ENCODE peak calls at places on chromosomes 16 and 17, in four cellular contexts. D, J, P and U are unnamed samples.

GRCh38 chr16:68446941-68447675 is 1.2 kb downstream of the SMPD3 start:
- DNase-seq in D (no peak), J (no peak), P (no peak), U (no peak)

GRCh38 chr16:19410435-19411153 is 7.1 kb upstream of the TMC5 start:
- DNase-seq in D (no peak), J (peak; percentile 60), P (no peak), U (peak; percentile 64)

GRCh38 chr16:46853713-46854443 is 22.9 kb upstream of the C16orf87 start:
- DNase-seq in D (peak; percentile 74), J (peak; percentile 66), P (peak; percentile 64), U (peak; percentile 83)

GRCh38 chr17:57984226-57984890 is 3.7 kb downstream of the VEZF1 start:
- DNase-seq in D (no peak), J (peak; percentile 6), P (no peak), U (no peak)

GRCh38 chr17:49198206-49198605 is 12.2 kb downstream of the GNGT2 start:
- DNase-seq in D (no peak), J (no peak), P (no peak), U (no peak)

GRCh38 chr17:82687375-82687861 is 11.1 kb downstream of the RAB40B start:
- DNase-seq in D (no peak), J (peak; percentile 45), P (no peak), U (no peak)

GRCh38 chr17:77281904-77282367 is 141.2 kb downstream of the SEC14L1 start:
- DNase-seq in D (peak; percentile 57), J (peak; percentile 59), P (no peak), U (no peak)

GRCh38 chr17:6521636-6522035 is 34.7 kb downstream of the PITPNM3 start:
- DNase-seq in D (no peak), J (no peak), P (no peak), U (no peak)

GRCh38 chr16:54288592-54289241 is 2.1 kb upstream of the IRX3 start:
- DNase-seq in D (no peak), J (no peak), P (no peak), U (no peak)

GRCh38 chr17:59791603-59792457 is 84.4 kb downstream of the VMP1 start:
- DNase-seq in D (no peak), J (peak; percentile 39), P (no peak), U (peak; percentile 82)

GRCh38 chr17:76515291-76515949 is 14.2 kb upstream of the RHBDF2 start:
- DNase-seq in D (peak; percentile 96), J (no peak), P (peak; percentile 32), U (peak; percentile 96)

GRCh38 chr17:49076575-49077384 is 55.8 kb upstream of the B4GALNT2 start:
- DNase-seq in D (peak; percentile 80), J (peak; percentile 86), P (no peak), U (peak; percentile 88)

GRCh38 chr17:37797206-37797605 is 52.3 kb upstream of the HNF1B start:
- DNase-seq in D (no peak), J (no peak), P (no peak), U (peak; percentile 40)

GRCh38 chr17:31494259-31495048 is 103.0 kb downstream of the RAB11FIP4 start:
- DNase-seq in D (no peak), J (peak; percentile 80), P (no peak), U (no peak)

GRCh38 chr17:4381690-4382671 is 15.5 kb upstream of the UBE2G1 start:
- DNase-seq in D (no peak), J (no peak), P (no peak), U (no peak)

GRCh38 chr17:77456951-77457548 is 316.3 kb downstream of the SEC14L1 start:
- DNase-seq in D (no peak), J (no peak), P (no peak), U (no peak)

GRCh38 chr17:73639926-73640325 is 4.3 kb downstream of the SDK2 start:
- DNase-seq in D (no peak), J (no peak), P (no peak), U (peak; percentile 15)

GRCh38 chr17:74368341-74369152 is 1.2 kb downstream of the GPR142 start:
- DNase-seq in D (peak; percentile 44), J (no peak), P (peak; percentile 32), U (peak; percentile 72)

GRCh38 chr16:65617421-65617820 is 495.6 kb upstream of the CDH11 start:
- DNase-seq in D (no peak), J (no peak), P (no peak), U (peak; percentile 13)

GRCh38 chr17:14269473-14269872 is 31.4 kb upstream of the HS3ST3B1 start:
- DNase-seq in D (no peak), J (no peak), P (no peak), U (no peak)

GRCh38 chr17:10105513-10106001 is 92.8 kb downstream of the GAS7 start:
- DNase-seq in D (peak; percentile 85), J (no peak), P (no peak), U (peak; percentile 84)

GRCh38 chr17:68514809-68515208 is 2.6 kb downstream of the PRKAR1A start:
- DNase-seq in D (peak; percentile 86), J (no peak), P (no peak), U (no peak)

GRCh38 chr17:50169121-50169764 is 3.4 kb downstream of the SGCA start:
- DNase-seq in D (peak; percentile 82), J (peak; percentile 69), P (no peak), U (peak; percentile 80)

GRCh38 chr17:77466596-77467223 is 325.9 kb downstream of the SEC14L1 start:
- DNase-seq in D (no peak), J (no peak), P (no peak), U (no peak)

GRCh38 chr16:85491798-85492616 is 121.1 kb upstream of the GSE1 start:
- DNase-seq in D (peak; percentile 43), J (peak; percentile 82), P (peak; percentile 89), U (peak; percentile 67)

GRCh38 chr16:48949636-48950035 is 332.0 kb downstream of the CBLN1 start:
- DNase-seq in D (peak; percentile 18), J (no peak), P (no peak), U (no peak)

GRCh38 chr16:72896719-72897118 is 151.2 kb downstream of the ZFHX3 start:
- DNase-seq in D (no peak), J (no peak), P (no peak), U (no peak)

GRCh38 chr17:81162491-81162890 is 2.8 kb upstream of the PVALEF start:
- DNase-seq in D (no peak), J (no peak), P (no peak), U (no peak)

GRCh38 chr17:77829871-77830799 is 128.4 kb upstream of the TNRC6C start:
- DNase-seq in D (peak; percentile 42), J (no peak), P (no peak), U (peak; percentile 86)

GRCh38 chr17:79849953-79850352 is 10.7 kb upstream of the CBX4 start:
- DNase-seq in D (no peak), J (no peak), P (no peak), U (no peak)

GRCh38 chr16:22699356-22699755 is 114.6 kb upstream of the HS3ST2 start:
- DNase-seq in D (no peak), J (no peak), P (no peak), U (no peak)

GRCh38 chr17:39928868-39929651 is 1.5 kb downstream of the LRRC3C start:
- DNase-seq in D (peak; percentile 89), J (peak; percentile 96), P (no peak), U (peak; percentile 93)

GRCh38 chr17:39927928-39928867 is 666 bp downstream of the LRRC3C start:
- DNase-seq in D (no peak), J (no peak), P (peak; percentile 50), U (peak; percentile 45)

GRCh38 chr17:39926588-39927100 is 757 bp downstream of the ORMDL3 start:
- DNase-seq in D (no peak), J (peak; percentile 37), P (peak; percentile 57), U (peak; percentile 33)

GRCh38 chr17:39926135-39926587 is 1.2 kb downstream of the ORMDL3 start:
- DNase-seq in D (no peak), J (no peak), P (no peak), U (peak; percentile 18)

GRCh38 chr17:39927101-39927927 is at the start of the genes LRRC3C and ORMDL3:
- DNase-seq in D (peak; percentile 93), J (peak; percentile 77), P (peak; percentile 95), U (peak; percentile 97)
- H3K4me1 ChIP-seq in D (peaks cover 37% of the 10 kb centered on the region), J (peaks cover 35% of the 10 kb centered on the region), P (peaks cover 6% of the 10 kb centered on the region), U (peaks cover 22% of the 10 kb centered on the region)

DNA sequence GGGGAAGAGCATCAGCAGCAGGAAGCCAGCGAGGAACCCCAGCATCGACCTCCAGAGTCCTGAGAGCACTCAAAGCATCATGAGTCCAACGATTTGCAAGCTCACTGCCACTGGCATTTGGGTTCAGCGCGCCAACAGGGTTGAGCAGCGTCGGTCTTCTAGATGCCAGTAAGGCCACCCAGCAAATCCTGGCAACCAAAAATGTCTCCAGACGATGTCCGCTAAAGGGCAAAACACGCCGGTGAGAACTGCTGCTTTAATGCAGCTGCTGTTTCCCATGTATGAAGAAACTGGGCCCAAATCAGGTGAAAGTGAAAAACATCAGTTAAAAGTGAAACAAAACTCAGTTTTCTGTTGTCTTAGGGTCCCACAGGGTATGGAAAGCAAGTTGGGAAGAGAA is 70.2 kb downstream of the ANKRD11 start:
- DNase-seq in D (no peak), J (no peak), P (no peak), U (no peak)
- H3K4me1 ChIP-seq in D (peaks cover 13% of the 10 kb centered on the region), J (no peaks in the 10 kb centered on the region), P (peaks cover 28% of the 10 kb centered on the region), U (peaks cover 26% of the 10 kb centered on the region)

GRCh38 chr16:79042886-79043285 is 557.7 kb downstream of the MAF start:
- DNase-seq in D (no peak), J (no peak), P (no peak), U (no peak)

GRCh38 chr16:79042141-79042540 is 558.4 kb downstream of the MAF start:
- DNase-seq in D (no peak), J (no peak), P (no peak), U (no peak)

GRCh38 chr16:79036541-79036940 is 564.0 kb downstream of the MAF start:
- DNase-seq in D (no peak), J (no peak), P (no peak), U (no peak)

DNA sequence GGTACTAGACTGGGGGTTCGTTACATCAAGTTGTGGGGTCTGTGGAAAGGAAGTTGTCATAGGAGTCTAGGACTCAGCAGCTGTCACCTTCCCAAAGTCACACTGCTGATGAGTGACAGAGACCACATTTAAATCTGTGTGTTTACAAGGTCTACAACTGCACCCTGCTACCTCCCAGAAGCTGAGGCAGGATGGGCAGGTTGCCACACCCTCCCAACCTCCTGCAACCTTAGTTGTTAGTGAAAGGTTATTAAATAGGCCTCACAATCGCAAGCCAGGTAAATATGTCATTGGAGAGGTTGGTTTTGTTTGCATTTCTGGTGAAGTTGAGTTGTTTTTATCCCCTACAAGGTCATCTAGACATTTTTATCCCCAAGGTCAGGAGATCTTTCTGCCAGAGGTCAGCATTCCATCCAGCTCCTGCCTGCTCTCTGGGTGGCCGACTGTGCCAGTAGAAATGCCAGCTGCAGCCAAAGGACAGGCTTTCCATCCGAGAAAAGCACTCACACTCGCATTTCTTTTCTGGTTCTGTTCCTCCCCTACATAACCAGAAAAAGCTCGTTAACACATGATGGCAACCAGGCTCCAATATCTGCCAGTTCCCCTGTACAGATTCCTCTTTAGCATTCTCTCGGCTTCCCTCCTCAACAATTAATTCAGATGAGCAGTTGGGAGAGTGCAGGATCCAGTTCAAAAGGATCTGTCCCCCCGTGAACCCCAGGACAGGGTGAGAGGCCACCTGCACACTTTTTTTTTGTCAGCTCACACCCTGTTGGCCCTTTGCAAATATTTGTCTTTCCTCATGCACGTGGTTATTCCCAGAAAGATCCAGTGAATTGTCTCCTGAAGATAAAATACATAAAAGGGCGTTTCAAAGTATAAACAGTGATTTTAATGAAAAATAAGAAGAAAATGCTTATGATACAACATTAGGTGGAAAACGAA is 562.8 kb downstream of the MAF start:
- DNase-seq in D (no peak), J (no peak), P (no peak), U (no peak)
- H3K4me1 ChIP-seq in D (no peaks in the 10 kb centered on the region), J (no peaks in the 10 kb centered on the region), P (peaks cover 2% of the 10 kb centered on the region), U (no peaks in the 10 kb centered on the region)

GRCh38 chr17:1107083-1107776 is 72.6 kb downstream of the ABR start:
- DNase-seq in D (no peak), J (no peak), P (no peak), U (no peak)
- H3K4me1 ChIP-seq in D (peaks cover 29% of the 10 kb centered on the region), J (peaks cover 38% of the 10 kb centered on the region), P (peaks cover 15% of the 10 kb centered on the region), U (peaks cover 75% of the 10 kb centered on the region)

GRCh38 chr16:11053916-11054460 is 109.6 kb downstream of the CLEC16A start:
- DNase-seq in D (no peak), J (no peak), P (no peak), U (no peak)
- H3K4me1 ChIP-seq in D (peaks cover 4% of the 10 kb centered on the region), J (peaks cover 15% of the 10 kb centered on the region), P (peaks cover 10% of the 10 kb centered on the region), U (peaks cover 9% of the 10 kb centered on the region)